ENCODE peak calls at places on chromosomes 6 and 20, in seven cellular contexts. H is dorsolateral prefrontal cortex, A is choroid plexus epithelial cell, E is right cardiac atrium, G is bronchial epithelial cell, N is NCI-H2081, U is ACHN. C is an unnamed sample.

GRCh38 chr20:25750765-25751696 is 54.4 kb upstream of the ZNF337 start:
- DNase-seq in H (peak), A (peak), E (peak), G (peak), N (peak), U (peak), C (peak)

GRCh38 chr6:12324096-12324495 is 33.9 kb downstream of the EDN1 start:
- DNase-seq in H (no peak), A (peak), E (no peak), G (peak), N (no peak), U (peak), C (peak)

GRCh38 chr6:38728203-38728602 is 13.1 kb downstream of the DNAH8 start:
- DNase-seq in H (no peak), A (no peak), E (no peak), G (no peak), N (no peak), U (no peak), C (no peak)

GRCh38 chr6:125222531-125223455 is 69.2 kb downstream of the TPD52L1 start:
- DNase-seq in H (no peak), A (no peak), E (no peak), G (no peak), N (no peak), U (no peak), C (peak)

GRCh38 chr6:158417760-158418098 is 105.5 kb downstream of the TULP4 start:
- DNase-seq in H (no peak), A (peak), E (no peak), G (peak), N (no peak), U (no peak), C (peak)

GRCh38 chr20:63314566-63315239 is 21.7 kb downstream of the COL20A1 start:
- DNase-seq in H (no peak), A (no peak), E (peak), G (no peak), N (no peak), U (no peak), C (no peak)

GRCh38 chr6:39301606-39302005 is 12.6 kb downstream of the KCNK17 start:
- DNase-seq in H (no peak), A (peak), E (peak), G (no peak), N (no peak), U (no peak), C (no peak)

GRCh38 chr20:36466089-36466488 is 75.2 kb upstream of the MYL9 start:
- DNase-seq in H (no peak), A (no peak), E (no peak), G (no peak), N (no peak), U (no peak), C (no peak)